ENCODE peak calls at places on chromosome 16, in four cellular contexts. Z is CD4-positive, alpha-beta T cell; V is stimulated activated CD4-positive, alpha-beta T cell treated with anti-CD3 and anti-CD28 coated beads, Interleukin-1b, Interleukin-23, amount 100 ng/mL, for 24 hours; U is aorta. T is an unnamed sample.

GRCh38 chr16:80932725-80933124 is 74.0 kb downstream of the CMC2 start:
- DNase-seq in U (peak), V (no peak), Z (no peak), T (peak)

GRCh38 chr16:11218324-11218962 is 37.6 kb downstream of the SOCS1 start:
- DNase-seq in Z (no peak), U (no peak), V (no peak), T (no peak)

GRCh38 chr16:19688396-19689024 is 29.5 kb downstream of the KNOP1 start:
- DNase-seq in Z (no peak), V (no peak), U (no peak), T (no peak)

GRCh38 chr16:637081-638018 is 1.2 kb upstream of the METTL26 start:
- DNase-seq in Z (peak), U (peak), V (peak), T (peak)

GRCh38 chr16:30985401-30986128 is 558 bp downstream of the HSD3B7 start:
- DNase-seq in U (peak), V (no peak), Z (no peak), T (no peak)

GRCh38 chr16:14104066-14104465 is 32.9 kb downstream of the MRTFB start:
- DNase-seq in U (no peak), V (no peak), Z (no peak), T (no peak)

GRCh38 chr16:31141489-31142108 is 6.1 kb upstream of the PRSS8 start:
- DNase-seq in U (no peak), V (no peak), Z (no peak), T (no peak)

GRCh38 chr16:84196727-84197486 is 6.0 kb downstream of the ADAD2 start:
- DNase-seq in U (no peak), V (no peak), Z (no peak), T (no peak)

GRCh38 chr16:9135797-9136196 is 44.4 kb downstream of the HAPSTR1 start:
- DNase-seq in U (peak), Z (no peak), V (no peak), T (no peak)

GRCh38 chr16:87945351-87946042 is 5.7 kb upstream of the BANP start:
- DNase-seq in U (peak), Z (no peak), V (no peak), T (peak)

GRCh38 chr16:81327483-81328196 is 12.9 kb downstream of the GAN start:
- DNase-seq in V (no peak), Z (no peak), U (no peak), T (no peak)

GRCh38 chr16:54903047-54903446 is 27.6 kb upstream of the IRX5 start:
- DNase-seq in Z (no peak), U (no peak), V (no peak), T (no peak)

GRCh38 chr16:60419859-60420258 is 1616.4 kb downstream of the CDH8 start:
- DNase-seq in U (no peak), Z (no peak), V (no peak), T (no peak)

GRCh38 chr16:54135361-54136275 is 151.0 kb downstream of the IRX3 start:
- DNase-seq in Z (no peak), V (no peak), U (no peak), T (no peak)

GRCh38 chr16:12573300-12573699 is 230.4 kb downstream of the CPPED1 start:
- DNase-seq in U (peak), Z (no peak), V (no peak), T (no peak)

GRCh38 chr16:25064967-25065366 is 46.6 kb upstream of the LCMT1 start:
- DNase-seq in U (no peak), V (no peak), Z (no peak), T (no peak)

GRCh38 chr16:81337097-81337496 is 22.3 kb downstream of the GAN start:
- DNase-seq in V (no peak), Z (no peak), U (no peak), T (no peak)

GRCh38 chr16:85286066-85286712 is 173.9 kb upstream of the CIBAR2 start:
- DNase-seq in U (peak), V (no peak), Z (no peak), T (peak)

GRCh38 chr16:71883193-71883848 is 661 bp downstream of the ZNF821 start:
- DNase-seq in U (peak), Z (peak), V (no peak), T (no peak)

GRCh38 chr16:73216932-73217331 is 169.0 kb upstream of the ZFHX3 start:
- DNase-seq in U (no peak), V (no peak), Z (no peak), T (no peak)

GRCh38 chr16:30964540-30965226 is 7.1 kb downstream of the SETD1A start:
- DNase-seq in V (no peak), Z (no peak), U (no peak), T (no peak)

GRCh38 chr16:31456988-31457360 is 2.3 kb upstream of the ARMC5 start:
- DNase-seq in U (no peak), V (no peak), Z (no peak), T (no peak)

GRCh38 chr16:88783391-88784073 is 1.5 kb downstream of the PIEZO1 start:
- DNase-seq in V (no peak), Z (no peak), U (no peak), T (no peak)

GRCh38 chr16:51224317-51224716 is 73.2 kb upstream of the SALL1 start:
- DNase-seq in U (no peak), Z (no peak), V (no peak), T (no peak)

GRCh38 chr16:85391769-85392583 is 221.1 kb upstream of the GSE1 start:
- DNase-seq in V (no peak), U (no peak), Z (no peak), T (no peak)

GRCh38 chr16:50578147-50578546 is 30.0 kb downstream of the NKD1 start:
- DNase-seq in Z (no peak), U (peak), V (no peak), T (no peak)

GRCh38 chr16:9096416-9096952 is 5.0 kb downstream of the HAPSTR1 start:
- DNase-seq in Z (no peak), U (no peak), V (no peak), T (no peak)

GRCh38 chr16:23509763-23510153 is 536 bp downstream of the GGA2 start:
- DNase-seq in Z (peak), V (peak), U (no peak), T (no peak)

GRCh38 chr16:20383106-20384029 is 21.2 kb downstream of the PDILT start:
- DNase-seq in V (peak), U (no peak), Z (peak), T (peak)

GRCh38 chr16:57653936-57654335 is 14.2 kb upstream of the ADGRG3 start:
- DNase-seq in V (no peak), Z (no peak), U (no peak), T (no peak)

GRCh38 chr16:11193494-11193893 is 62.5 kb downstream of the SOCS1 start:
- DNase-seq in Z (no peak), U (no peak), V (no peak), T (no peak)

GRCh38 chr16:50386139-50386538 is 17.4 kb upstream of the BRD7 start:
- DNase-seq in Z (no peak), V (no peak), U (no peak), T (no peak)

GRCh38 chr16:74766729-74767128 is 7.9 kb downstream of the FA2H start:
- DNase-seq in U (no peak), Z (no peak), V (no peak), T (no peak)

GRCh38 chr16:64880994-64881393 is 240.9 kb downstream of the CDH11 start:
- DNase-seq in V (no peak), Z (no peak), U (no peak), T (no peak)

GRCh38 chr16:89017543-89017942 is 40.5 kb upstream of the CBFA2T3 start:
- DNase-seq in V (no peak), U (no peak), Z (no peak), T (peak)

T was measured in Right ventricle myocardium superior.